ENCODE peak calls at places on chromosomes 12 and 14, in ten cellular contexts. Z is mucosa of descending colon, H is pancreas, Y is lower lobe of right lung, Q is brain microvascular endothelial cell, R is astrocyte of the cerebellum, L is ascending aorta, O is psoas muscle, E is cardiac muscle cell, I is prostate gland. T is an unnamed sample.

GRCh38 chr14:102246071-102246470 is 58.9 kb downstream of the MOK start:
- DNase-seq in Y (no peak), H (no peak), O (no peak), R (no peak), I (no peak), L (no peak), Q (no peak), E (no peak), Z (no peak), T (no peak)

GRCh38 chr12:129911437-129912049 is 7.7 kb upstream of the TMEM132D start:
- DNase-seq in L (no peak), Q (peak; percentile 49), Z (peak; percentile 53), O (no peak), E (peak; percentile 76), Y (peak; percentile 57), H (peak; percentile 59), I (peak; percentile 27), R (peak; percentile 39), T (peak; percentile 16)

GRCh38 chr14:94480809-94481208 is 4.8 kb upstream of the SERPINA9 start:
- DNase-seq in R (no peak), Q (no peak), O (no peak), E (no peak), Y (no peak), I (no peak), Z (no peak), H (no peak), L (no peak), T (peak; percentile 24)

GRCh38 chr12:107320929-107321618 is 227.7 kb upstream of the CRY1 start:
- DNase-seq in R (peak; percentile 68), H (no peak), I (peak; percentile 60), O (peak; percentile 15), L (no peak), Y (peak; percentile 54), Z (peak; percentile 28), Q (peak; percentile 29), E (peak; percentile 30), T (no peak)

GRCh38 chr12:34603382-34604035 is 581.2 kb downstream of the ALG10 start:
- DNase-seq in Q (no peak), E (no peak), Y (no peak), L (no peak), H (peak; percentile 4), O (no peak), Z (no peak), R (no peak), I (no peak), T (no peak)

GRCh38 chr12:76199808-76200207 is 115.3 kb upstream of the NAP1L1 start:
- DNase-seq in Y (no peak), E (no peak), Z (no peak), Q (peak; percentile 70), H (peak; percentile 24), O (no peak), L (no peak), R (peak; percentile 63), I (no peak), T (peak; percentile 73)

GRCh38 chr12:28954333-28954732 is 194.7 kb upstream of the FAR2 start:
- DNase-seq in Y (no peak), I (no peak), H (no peak), L (no peak), Q (peak; percentile 25), Z (no peak), O (no peak), R (no peak), E (no peak), T (peak; percentile 41)

GRCh38 chr14:87690076-87690661 is 302.8 kb downstream of the GALC start:
- DNase-seq in Y (no peak), Q (no peak), H (no peak), L (no peak), O (no peak), R (no peak), Z (no peak), I (no peak), E (peak; percentile 44), T (no peak)

GRCh38 chr14:65604535-65604934 is 192.0 kb downstream of the FUT8 start:
- DNase-seq in L (no peak), R (no peak), Q (no peak), I (no peak), Z (no peak), E (no peak), H (no peak), Y (no peak), O (no peak), T (no peak)

GRCh38 chr14:100824156-100824555 is 1.8 kb upstream of the MEG3 start:
- DNase-seq in E (peak; percentile 10), Q (peak; percentile 74), Z (peak; percentile 19), R (no peak), I (no peak), Y (no peak), L (no peak), O (peak; percentile 57), H (peak; percentile 22), T (peak; percentile 51)

GRCh38 chr12:114777052-114777451 is 93.1 kb upstream of the TBX3 start:
- DNase-seq in Z (no peak), L (no peak), Y (no peak), O (no peak), R (peak; percentile 57), H (no peak), Q (no peak), E (no peak), I (no peak), T (peak; percentile 54)

GRCh38 chr14:55702501-55702900 is 122.5 kb downstream of the KTN1 start:
- DNase-seq in Y (no peak), E (no peak), Z (no peak), O (no peak), R (no peak), H (no peak), I (no peak), Q (no peak), L (no peak), T (no peak)

GRCh38 chr12:92927055-92927435 is 2.0 kb downstream of the EEA1 start:
- DNase-seq in Z (no peak), O (peak; percentile 21), H (no peak), R (no peak), Q (peak; percentile 34), E (peak; percentile 38), I (no peak), Y (no peak), L (no peak), T (peak; percentile 62)

GRCh38 chr12:13241833-13242232 is 45.3 kb downstream of the EMP1 start:
- DNase-seq in E (no peak), O (no peak), I (no peak), Z (peak; percentile 73), Y (no peak), H (no peak), R (no peak), L (no peak), Q (no peak), T (peak; percentile 41)

GRCh38 chr12:123150804-123151678 is at the start of gene PITPNM2:
- DNase-seq in L (no peak), O (peak; percentile 75), Z (peak; percentile 68), I (peak; percentile 43), R (no peak), E (peak; percentile 91), Y (peak; percentile 77), Q (no peak), H (peak; percentile 67), T (peak; percentile 35)

GRCh38 chr12:93679308-93679933 is 2.2 kb downstream of the CRADD start:
- DNase-seq in R (no peak), E (no peak), I (no peak), L (no peak), H (no peak), Z (no peak), O (peak; percentile 52), Y (no peak), Q (no peak), T (no peak)

GRCh38 chr12:104131609-104132008 is 6.4 kb downstream of the NFYB start:
- DNase-seq in Z (no peak), Y (no peak), Q (no peak), E (no peak), O (no peak), L (no peak), R (no peak), I (peak; percentile 6), H (no peak), T (no peak)

GRCh38 chr12:69331482-69331845 is 16.7 kb upstream of the LYZ start:
- DNase-seq in E (no peak), H (no peak), O (no peak), Y (no peak), Q (no peak), L (no peak), I (no peak), Z (peak; percentile 29), R (no peak), T (no peak)

GRCh38 chr12:4267904-4268548 is 5.5 kb upstream of the CCND2 start:
- DNase-seq in I (no peak), E (no peak), Q (no peak), R (no peak), H (no peak), Y (no peak), O (no peak), L (no peak), Z (no peak), T (no peak)
- H3K4me3 ChIP-seq in I (no peak overlapping the region), E (no peak overlapping the region), Q (no peak overlapping the region), R (no peak overlapping the region), H (no peak overlapping the region), Y (peak overlapping the region; percentile 77), O (no peak overlapping the region), L (peak overlapping the region; percentile 87), Z (no peak overlapping the region), T (no peak overlapping the region)

DNA sequence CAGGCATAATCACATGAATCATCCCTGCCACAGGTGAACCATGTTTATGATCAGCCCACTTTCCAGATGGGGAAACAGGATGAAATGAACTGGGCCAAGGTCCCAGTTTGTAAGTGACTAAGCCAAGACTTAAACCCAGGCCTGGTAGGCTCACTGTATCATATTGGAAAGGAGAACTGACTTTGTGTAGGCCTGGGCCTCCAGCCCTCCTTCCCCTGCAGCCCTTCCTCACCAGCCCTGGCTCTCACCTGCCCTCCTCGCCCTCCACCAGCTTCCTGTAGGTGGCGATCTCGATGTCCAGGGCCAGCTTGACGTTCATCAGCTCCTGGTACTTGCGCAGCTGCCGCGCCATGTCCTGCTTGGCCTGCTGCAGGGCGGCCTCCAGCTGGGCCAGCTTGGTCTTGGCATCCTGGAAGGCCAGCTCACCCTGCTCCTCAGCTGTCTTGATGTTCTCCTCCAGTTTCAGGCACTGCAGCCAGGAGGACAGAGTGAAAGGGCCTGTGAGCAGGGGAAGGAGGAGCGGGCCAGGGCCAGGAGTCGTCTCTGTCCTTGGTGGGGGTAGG is 19.8 kb downstream of the KRT80 start:
- DNase-seq in Y (peak; percentile 65), O (peak; percentile 69), H (peak; percentile 72), L (no peak), Q (no peak), R (no peak), Z (peak; percentile 68), I (no peak), E (no peak), T (peak; percentile 68)
- TF ChIP-seq CTCF in Y (peak; percentile 36), O (peak; percentile 31), H (peak; percentile 18), L (no peak), Q (peak; percentile 69), R (peak; percentile 51), Z (no peak), I (no peak), E (peak; percentile 41), T (peak; percentile 34)

GRCh38 chr12:86264451-86265328 is 8.5 kb upstream of the MGAT4C start:
- DNase-seq in Q (no peak), H (peak; percentile 78), R (no peak), Z (peak; percentile 51), E (peak; percentile 34), Y (peak; percentile 77), O (peak; percentile 8), L (no peak), I (peak; percentile 90), T (no peak)
- H3K4me3 ChIP-seq in Q (peak overlapping the region; percentile 43), H (peak overlapping the region; percentile 23), R (peak overlapping the region; percentile 29), Z (no peak overlapping the region), E (peak overlapping the region; percentile 33), Y (peak overlapping the region; percentile 39), O (no peak overlapping the region), L (peak overlapping the region; percentile 23), I (peak overlapping the region; percentile 18), T (no peak overlapping the region)

GRCh38 chr12:109252799-109253198 is 56.3 kb downstream of the FOXN4 start:
- DNase-seq in Z (no peak), Y (no peak), H (no peak), L (no peak), R (no peak), E (no peak), O (no peak), Q (no peak), I (no peak), T (no peak)
- TF ChIP-seq CTCF in Z (no peak), Y (no peak), H (no peak), L (no peak), R (no peak), E (no peak), O (no peak), Q (no peak), I (no peak), T (no peak)